ENCODE peak calls at places on chromosomes 6 and 20, in four cellular contexts. F is Peyer's patch, C is spleen, M is transverse colon. A is an unnamed sample.

GRCh38 chr20:23663180-23663579 is 25.4 kb upstream of the CST3 start:
- DNase-seq in C (no peak), M (no peak), F (no peak), A (no peak)

GRCh38 chr20:63071541-63072181 is 64.9 kb upstream of the BHLHE23 start:
- DNase-seq in F (peak), C (peak), M (no peak), A (peak)

GRCh38 chr6:8437813-8438212 is 2.5 kb upstream of the SLC35B3 start:
- DNase-seq in M (no peak), C (no peak), F (no peak), A (no peak)

GRCh38 chr6:97440590-97441176 is 157.7 kb upstream of the MMS22L start:
- DNase-seq in C (no peak), F (no peak), M (no peak), A (no peak)

GRCh38 chr6:14442250-14442649 is 324.7 kb downstream of the CD83 start:
- DNase-seq in M (no peak), C (no peak), F (no peak), A (no peak)

GRCh38 chr6:43951756-43952675 is 175.2 kb downstream of the MRPL14 start:
- DNase-seq in F (no peak), C (no peak), M (no peak), A (peak)

GRCh38 chr20:18058661-18059467 is 1.1 kb upstream of the OVOL2 start:
- DNase-seq in M (peak), C (no peak), F (peak), A (no peak)

GRCh38 chr6:40325791-40326190 is 261.4 kb downstream of the LRFN2 start:
- DNase-seq in F (no peak), C (no peak), M (no peak), A (no peak)

GRCh38 chr20:22583773-22584629 is at the start of gene FOXA2:
- DNase-seq in M (peak), C (no peak), F (no peak), A (no peak)

GRCh38 chr6:132446136-132446535 is 44.9 kb upstream of the MOXD1 start:
- DNase-seq in M (no peak), C (no peak), F (no peak), A (no peak)

GRCh38 chr6:113672691-113673149 is 184.4 kb upstream of the MARCKS start:
- DNase-seq in C (no peak), M (no peak), F (no peak), A (no peak)

GRCh38 chr20:24821391-24821790 is 127.7 kb upstream of the CST7 start:
- DNase-seq in F (peak), C (peak), M (no peak), A (no peak)

GRCh38 chr20:52497731-52498130 is 306.2 kb upstream of the ZFP64 start:
- DNase-seq in M (no peak), C (no peak), F (no peak), A (no peak)

DNA sequence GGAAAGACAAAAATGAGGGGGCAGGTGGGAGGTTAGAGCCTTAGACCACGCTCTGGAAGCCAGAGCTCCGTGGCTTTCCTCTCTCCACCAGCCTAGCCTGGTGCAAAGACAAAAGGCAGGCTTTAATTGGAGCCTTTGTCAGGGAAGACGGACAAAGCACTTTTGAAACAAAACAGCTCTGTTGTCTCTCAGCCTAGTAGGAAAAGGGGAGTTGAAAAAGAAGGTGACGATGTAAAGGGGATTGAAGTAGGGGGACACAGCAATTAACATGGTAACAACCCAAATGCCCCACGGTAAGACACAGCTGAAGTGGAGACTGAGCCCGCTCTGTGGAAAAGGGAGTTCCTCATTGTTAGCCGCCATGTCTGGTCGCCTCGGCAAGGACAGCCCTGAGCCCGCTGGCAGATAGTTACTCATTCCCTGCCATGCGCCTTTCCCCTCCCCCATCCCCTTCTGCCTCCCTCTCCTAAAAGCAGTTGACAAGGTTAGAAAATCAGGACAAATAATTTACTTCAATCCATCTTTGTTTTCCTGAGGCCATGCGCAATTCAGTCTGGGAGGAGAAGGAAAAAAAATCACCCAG is 93.0 kb downstream of the TCP11 start:
- DNase-seq in C (no peak), M (no peak), F (peak), A (no peak)
- TF ChIP-seq POLR2A in C (no peak), M (no peak), F (no peak), A (no peak)

GRCh38 chr6:156807028-156807427 is 29.9 kb downstream of the ARID1B start:
- DNase-seq in F (no peak), M (no peak), C (no peak), A (no peak)

GRCh38 chr6:156809446-156810178 is 32.4 kb downstream of the ARID1B start:
- DNase-seq in M (no peak), F (no peak), C (no peak), A (no peak)

GRCh38 chr6:156808287-156808686 is 31.1 kb downstream of the ARID1B start:
- DNase-seq in M (no peak), C (no peak), F (no peak), A (peak)

GRCh38 chr6:156807795-156808194 is 30.6 kb downstream of the ARID1B start:
- DNase-seq in F (no peak), M (no peak), C (no peak), A (no peak)

GRCh38 chr6:156809034-156809433 is 31.9 kb downstream of the ARID1B start:
- DNase-seq in F (peak), M (no peak), C (no peak), A (peak)
- TF ChIP-seq POLR2A in F (no peak), M (no peak), C (no peak), A (no peak)

DNA sequence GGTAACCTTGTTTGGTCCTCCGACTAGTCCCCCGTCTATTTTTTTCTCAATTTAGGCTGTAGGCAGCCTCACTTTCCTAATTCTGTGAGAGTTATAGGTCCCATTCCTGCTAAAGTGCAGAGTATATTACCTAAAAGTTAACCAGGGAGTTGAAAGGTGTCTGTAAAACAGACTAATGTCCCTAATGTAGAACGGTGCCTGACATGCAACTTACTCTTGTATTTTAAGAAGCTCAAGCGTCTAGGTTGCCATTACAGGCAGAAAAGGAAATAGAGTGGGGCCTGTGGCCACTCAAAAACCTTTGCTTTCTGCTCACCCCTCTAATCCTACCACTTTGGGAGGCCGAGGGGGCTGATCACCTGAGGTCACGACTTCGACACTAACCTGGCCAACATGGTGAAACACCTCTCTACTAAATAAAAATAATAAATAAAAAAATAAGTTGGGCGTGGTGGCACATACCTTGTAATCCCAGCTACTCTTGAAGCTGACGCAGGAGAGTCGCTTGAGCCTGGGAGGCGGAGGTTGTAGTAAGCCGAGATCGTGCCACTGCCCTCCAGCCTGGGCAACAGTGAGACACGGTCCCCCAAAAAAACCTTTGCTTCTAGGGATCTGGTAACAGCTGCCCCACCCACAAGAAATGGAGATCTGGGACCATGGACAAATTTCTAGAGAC is 37.9 kb downstream of the HFE start:
- DNase-seq in M (peak), F (peak), C (peak), A (peak)
- TF ChIP-seq POLR2A in M (no peak), F (peak), C (no peak), A (peak)

GRCh38 chr20:1392693-1393506 is at the start of gene FKBP1A:
- DNase-seq in C (peak), M (peak), F (peak), A (peak)
- TF ChIP-seq POLR2A in C (peak), M (peak), F (peak), A (peak)

GRCh38 chr6:106077881-106078280 is 8.3 kb upstream of the PRDM1 start:
- DNase-seq in C (no peak), F (no peak), M (no peak), A (no peak)

GRCh38 chr6:106082735-106083398 is 3.3 kb upstream of the PRDM1 start:
- DNase-seq in F (no peak), M (no peak), C (no peak), A (no peak)

GRCh38 chr6:106083618-106084017 is 2.5 kb upstream of the PRDM1 start:
- DNase-seq in C (no peak), F (no peak), M (no peak), A (no peak)

GRCh38 chr6:106081715-106082114 is 4.4 kb upstream of the PRDM1 start:
- DNase-seq in C (no peak), F (no peak), M (no peak), A (no peak)

DNA sequence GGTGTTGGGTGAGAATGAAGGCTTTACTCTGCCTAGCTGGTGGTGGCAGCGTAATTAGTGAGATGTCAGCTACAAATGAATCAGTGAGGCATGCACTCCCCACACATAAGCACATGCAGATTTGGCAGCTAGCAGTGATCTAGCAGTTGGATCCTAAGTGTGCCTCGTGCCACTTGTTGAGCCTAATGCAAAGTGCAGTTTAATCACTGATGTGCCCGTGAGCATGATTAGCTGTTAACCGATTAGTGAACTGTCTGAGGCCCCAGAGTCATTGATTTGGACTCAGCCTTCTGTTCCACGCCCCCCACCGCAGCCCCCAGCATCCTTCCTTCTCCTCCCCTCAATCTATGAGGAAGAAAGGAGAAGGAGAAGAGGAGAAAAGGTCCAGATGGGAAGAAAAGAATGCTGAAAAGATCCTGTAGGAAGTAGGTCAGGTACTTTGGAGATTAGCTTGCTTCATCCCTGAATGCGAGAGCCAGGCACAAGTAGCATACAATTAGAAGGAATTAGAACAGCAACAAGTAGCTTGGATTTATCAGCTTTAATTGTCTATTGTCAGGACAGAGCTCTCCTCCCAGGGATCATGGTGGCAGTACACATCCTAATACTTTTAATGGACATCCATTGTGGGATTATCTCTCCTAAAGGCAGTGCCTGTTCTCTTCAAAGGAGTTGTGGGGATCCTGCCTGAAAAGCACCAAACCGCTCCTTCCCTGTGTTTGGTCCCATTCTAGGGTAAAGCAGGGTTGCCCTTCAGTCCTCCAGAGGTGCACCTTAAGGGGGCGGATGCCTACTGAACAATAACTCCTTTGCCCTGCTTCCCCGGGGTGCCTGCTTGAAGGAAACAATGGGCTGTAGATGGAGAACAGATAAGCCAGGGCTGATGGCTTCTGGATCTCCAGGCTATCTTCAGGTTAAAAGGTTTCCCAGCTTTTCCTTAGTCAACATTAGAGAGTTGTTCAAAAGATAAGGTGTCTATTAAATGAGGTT is 5.7 kb upstream of the PRDM1 start:
- DNase-seq in F (no peak), M (no peak), C (no peak), A (no peak)
- TF ChIP-seq POLR2A in F (no peak), M (no peak), C (no peak), A (no peak)

DNA sequence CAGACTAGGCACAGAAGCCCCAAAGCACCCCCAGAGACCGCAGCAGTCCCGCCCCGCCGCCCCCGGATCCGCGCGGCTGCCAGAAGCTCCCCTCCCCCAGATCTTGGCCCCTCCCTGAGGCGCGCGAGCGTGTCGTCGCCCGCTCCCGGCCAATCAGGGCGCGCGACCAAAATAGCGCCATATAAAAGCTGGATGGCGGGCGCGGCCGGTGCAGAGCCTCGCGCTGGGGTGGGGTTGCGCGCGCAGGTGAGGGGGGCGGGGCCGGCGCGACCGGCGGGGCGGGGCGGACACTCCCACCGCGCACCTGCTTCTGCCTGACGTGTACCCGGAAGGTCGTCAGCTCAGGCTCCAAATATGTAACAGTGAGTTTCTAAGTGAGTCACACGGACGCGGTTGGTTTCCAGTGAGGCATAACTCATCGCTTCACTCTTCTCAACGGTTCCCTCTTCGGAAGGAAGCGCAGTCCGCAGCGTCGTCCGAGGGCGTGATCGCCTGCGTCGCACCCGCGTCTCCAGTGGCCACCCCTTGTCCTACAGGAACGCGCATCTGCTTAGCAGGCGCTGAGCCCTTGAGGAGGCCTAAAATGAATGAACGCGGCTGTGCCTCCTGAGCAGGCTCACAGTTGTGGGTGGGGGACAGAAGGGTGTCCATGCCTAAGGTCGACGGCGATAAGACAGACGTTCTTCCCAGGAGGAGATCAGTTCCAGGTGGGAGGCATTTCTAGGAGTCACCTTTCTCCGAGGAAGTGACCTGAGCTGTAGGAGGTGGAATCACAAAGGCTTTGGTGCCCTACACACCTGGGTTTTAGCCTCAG is 50.6 kb upstream of the EZR start:
- DNase-seq in C (peak), M (peak), F (peak), A (peak)
- TF ChIP-seq POLR2A in C (peak), M (peak), F (peak), A (peak)

GRCh38 chr6:26224940-26225847 is 138.0 kb downstream of the HFE start:
- DNase-seq in C (peak), F (no peak), M (no peak), A (peak)
- TF ChIP-seq POLR2A in C (peak), F (no peak), M (no peak), A (no peak)

GRCh38 chr6:1337791-1338190 is 25.9 kb downstream of the FOXQ1 start:
- DNase-seq in F (no peak), C (no peak), M (no peak), A (no peak)
- TF ChIP-seq POLR2A in F (no peak), C (no peak), M (no peak), A (no peak)

GRCh38 chr6:125904871-125905270 is 51.7 kb upstream of the HINT3 start:
- DNase-seq in F (no peak), M (no peak), C (no peak), A (no peak)

GRCh38 chr6:125899726-125900182 is 56.8 kb upstream of the HINT3 start:
- DNase-seq in C (no peak), M (no peak), F (no peak), A (no peak)
- TF ChIP-seq POLR2A in C (no peak), M (no peak), F (no peak), A (no peak)